ENCODE peak calls at places on chromosomes 13 and 19, in nine cellular contexts. One of them, this sample, is unnamed. For H3K36me3 and H3K27me3, the result is how much of the 10 kb centered on the place peaks cover.

GRCh38 chr13:102309110-102309509 is 92.7 kb downstream of the FGF14 start:
- DNase-seq in ovary: no peak
- DNase-seq in tibial nerve: no peak
- DNase-seq in transverse colon: no peak
- DNase-seq in CD8-positive, alpha-beta memory T cell: no peak
- DNase-seq in psoas muscle: no peak
- DNase-seq in sigmoid colon: no peak
- DNase-seq in upper lobe of left lung: peak
- DNase-seq in fibroblast of lung: no peak
- DNase-seq in this sample: no peak

GRCh38 chr19:2458054-2458453 is 1.3 kb upstream of the LMNB2 start:
- DNase-seq in ovary: no peak
- DNase-seq in CD8-positive, alpha-beta memory T cell: no peak
- DNase-seq in fibroblast of lung: no peak
- DNase-seq in transverse colon: no peak
- DNase-seq in tibial nerve: no peak
- DNase-seq in sigmoid colon: no peak
- DNase-seq in upper lobe of left lung: no peak
- DNase-seq in psoas muscle: no peak
- DNase-seq in this sample: no peak

GRCh38 chr13:34247596-34247995 is 429.6 kb downstream of the RFC3 start:
- DNase-seq in fibroblast of lung: no peak
- DNase-seq in psoas muscle: no peak
- DNase-seq in transverse colon: no peak
- DNase-seq in upper lobe of left lung: no peak
- DNase-seq in CD8-positive, alpha-beta memory T cell: no peak
- DNase-seq in sigmoid colon: no peak
- DNase-seq in ovary: no peak
- DNase-seq in tibial nerve: no peak
- DNase-seq in this sample: no peak

GRCh38 chr19:23772668-23773063 is 14.0 kb upstream of the ZNF681 start:
- DNase-seq in transverse colon: no peak
- DNase-seq in fibroblast of lung: no peak
- DNase-seq in CD8-positive, alpha-beta memory T cell: no peak
- DNase-seq in upper lobe of left lung: no peak
- DNase-seq in ovary: no peak
- DNase-seq in psoas muscle: no peak
- DNase-seq in tibial nerve: no peak
- DNase-seq in sigmoid colon: no peak
- DNase-seq in this sample: no peak

GRCh38 chr13:48040059-48040458 is 2.5 kb downstream of the NUDT15 start:
- DNase-seq in tibial nerve: no peak
- DNase-seq in transverse colon: no peak
- DNase-seq in ovary: no peak
- DNase-seq in CD8-positive, alpha-beta memory T cell: no peak
- DNase-seq in psoas muscle: no peak
- DNase-seq in sigmoid colon: no peak
- DNase-seq in upper lobe of left lung: no peak
- DNase-seq in fibroblast of lung: no peak
- DNase-seq in this sample: no peak

GRCh38 chr19:8004723-8005513 is 523 bp downstream of the ELAVL1 start:
- DNase-seq in upper lobe of left lung: no peak
- DNase-seq in ovary: peak
- DNase-seq in sigmoid colon: no peak
- DNase-seq in tibial nerve: no peak
- DNase-seq in fibroblast of lung: peak
- DNase-seq in psoas muscle: no peak
- DNase-seq in CD8-positive, alpha-beta memory T cell: peak
- DNase-seq in transverse colon: no peak
- DNase-seq in this sample: no peak

GRCh38 chr19:17402982-17403855 is 2.2 kb downstream of the BST2 start:
- DNase-seq in fibroblast of lung: no peak
- DNase-seq in sigmoid colon: no peak
- DNase-seq in CD8-positive, alpha-beta memory T cell: no peak
- DNase-seq in upper lobe of left lung: peak
- DNase-seq in tibial nerve: no peak
- DNase-seq in ovary: peak
- DNase-seq in transverse colon: no peak
- DNase-seq in psoas muscle: no peak
- DNase-seq in this sample: no peak

GRCh38 chr19:56877069-56877715 is 36.7 kb upstream of the PEG3 start:
- DNase-seq in ovary: no peak
- DNase-seq in upper lobe of left lung: no peak
- DNase-seq in fibroblast of lung: no peak
- DNase-seq in CD8-positive, alpha-beta memory T cell: no peak
- DNase-seq in sigmoid colon: no peak
- DNase-seq in psoas muscle: no peak
- DNase-seq in transverse colon: no peak
- DNase-seq in tibial nerve: no peak
- DNase-seq in this sample: no peak

GRCh38 chr13:53064721-53065120 is 36.1 kb downstream of the OLFM4 start:
- DNase-seq in transverse colon: no peak
- DNase-seq in psoas muscle: peak
- DNase-seq in upper lobe of left lung: no peak
- DNase-seq in tibial nerve: no peak
- DNase-seq in ovary: no peak
- DNase-seq in sigmoid colon: no peak
- DNase-seq in fibroblast of lung: no peak
- DNase-seq in CD8-positive, alpha-beta memory T cell: no peak
- DNase-seq in this sample: no peak

GRCh38 chr13:32334676-32335075 is 19.4 kb downstream of the BRCA2 start:
- DNase-seq in CD8-positive, alpha-beta memory T cell: no peak
- DNase-seq in tibial nerve: no peak
- DNase-seq in fibroblast of lung: no peak
- DNase-seq in ovary: no peak
- DNase-seq in upper lobe of left lung: no peak
- DNase-seq in psoas muscle: no peak
- DNase-seq in sigmoid colon: no peak
- DNase-seq in transverse colon: no peak
- DNase-seq in this sample: no peak

GRCh38 chr13:42835012-42835411 is 53.6 kb downstream of the FAM216B start:
- DNase-seq in transverse colon: no peak
- DNase-seq in sigmoid colon: no peak
- DNase-seq in upper lobe of left lung: no peak
- DNase-seq in fibroblast of lung: no peak
- DNase-seq in CD8-positive, alpha-beta memory T cell: no peak
- DNase-seq in ovary: no peak
- DNase-seq in psoas muscle: no peak
- DNase-seq in tibial nerve: no peak
- DNase-seq in this sample: no peak

GRCh38 chr13:81078048-81078447 is 737.1 kb upstream of the SPRY2 start:
- DNase-seq in transverse colon: no peak
- DNase-seq in psoas muscle: no peak
- DNase-seq in CD8-positive, alpha-beta memory T cell: no peak
- DNase-seq in tibial nerve: no peak
- DNase-seq in sigmoid colon: no peak
- DNase-seq in fibroblast of lung: no peak
- DNase-seq in upper lobe of left lung: no peak
- DNase-seq in ovary: no peak
- DNase-seq in this sample: no peak

GRCh38 chr19:55265723-55266386 is 7.0 kb upstream of the PPP6R1 start:
- DNase-seq in psoas muscle: no peak
- DNase-seq in tibial nerve: no peak
- DNase-seq in sigmoid colon: no peak
- DNase-seq in ovary: no peak
- DNase-seq in upper lobe of left lung: no peak
- DNase-seq in fibroblast of lung: no peak
- DNase-seq in CD8-positive, alpha-beta memory T cell: no peak
- DNase-seq in transverse colon: no peak
- DNase-seq in this sample: no peak

GRCh38 chr19:28489126-28489660 is 723.8 kb downstream of the UQCRFS1 start:
- DNase-seq in tibial nerve: no peak
- DNase-seq in sigmoid colon: no peak
- DNase-seq in ovary: no peak
- DNase-seq in fibroblast of lung: no peak
- DNase-seq in transverse colon: no peak
- DNase-seq in psoas muscle: no peak
- DNase-seq in CD8-positive, alpha-beta memory T cell: no peak
- DNase-seq in upper lobe of left lung: no peak
- DNase-seq in this sample: no peak

DNA sequence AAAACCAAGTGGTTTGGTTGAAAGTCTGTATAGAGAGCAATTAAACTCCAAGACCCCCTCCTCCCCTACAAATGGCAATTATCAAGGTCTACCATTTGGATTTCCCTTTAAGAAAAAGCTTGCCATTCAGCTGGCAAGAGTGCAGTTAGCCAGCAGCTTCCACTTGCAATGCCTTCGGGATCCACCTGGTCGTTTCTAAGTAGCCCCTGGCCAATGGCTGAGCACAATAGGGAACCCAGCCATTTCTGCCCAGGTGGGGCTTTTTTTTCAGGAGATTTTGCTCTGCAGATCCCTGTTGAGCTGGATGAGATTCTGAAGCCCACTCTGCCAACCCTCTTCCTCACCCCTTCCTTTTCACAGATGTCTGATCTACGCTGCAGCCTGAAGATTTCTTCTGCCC is 26.3 kb downstream of the TGDS start:
- DNase-seq in CD8-positive, alpha-beta memory T cell: no peak
- DNase-seq in fibroblast of lung: no peak
- DNase-seq in ovary: no peak
- DNase-seq in psoas muscle: no peak
- DNase-seq in sigmoid colon: no peak
- DNase-seq in upper lobe of left lung: no peak
- DNase-seq in transverse colon: no peak
- DNase-seq in tibial nerve: no peak
- DNase-seq in this sample: no peak
- H3K36me3 ChIP-seq in CD8-positive, alpha-beta memory T cell: under half
- H3K36me3 ChIP-seq in fibroblast of lung: under half
- H3K36me3 ChIP-seq in ovary: under half
- H3K36me3 ChIP-seq in psoas muscle: under half
- H3K36me3 ChIP-seq in sigmoid colon: half or more
- H3K36me3 ChIP-seq in upper lobe of left lung: under half
- H3K36me3 ChIP-seq in transverse colon: under half
- H3K36me3 ChIP-seq in tibial nerve: under half
- H3K36me3 ChIP-seq in this sample: under half

DNA sequence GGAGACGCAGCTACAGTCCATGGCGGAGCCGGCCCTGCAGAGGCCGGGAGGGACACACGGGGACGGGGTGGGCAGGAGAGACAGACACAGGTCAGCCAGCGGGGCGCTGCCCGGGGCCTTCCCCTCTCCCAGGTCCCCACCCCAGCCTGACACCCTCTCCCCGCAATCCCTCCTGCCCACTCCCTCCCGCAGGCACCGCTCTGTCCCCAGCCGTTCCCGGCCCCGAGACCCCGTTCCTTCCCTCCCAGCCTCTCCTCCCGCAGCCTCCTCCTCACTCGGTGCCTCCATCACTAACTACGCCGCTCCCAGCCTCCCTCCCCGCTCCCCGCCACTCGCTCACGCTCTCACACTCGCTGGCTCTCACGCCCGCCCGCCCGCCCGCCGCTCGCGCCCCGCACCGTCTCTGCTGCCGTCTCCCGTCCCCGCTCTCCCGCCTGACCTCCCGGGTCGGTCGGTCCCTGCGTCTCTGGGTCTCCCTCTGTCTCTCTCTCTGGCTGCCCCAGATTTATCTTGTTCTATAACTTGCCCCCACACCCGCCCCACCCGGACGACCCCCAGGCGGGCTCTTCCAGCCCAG is 15.3 kb downstream of the ERFL start:
- DNase-seq in transverse colon: no peak
- DNase-seq in upper lobe of left lung: no peak
- DNase-seq in sigmoid colon: no peak
- DNase-seq in psoas muscle: no peak
- DNase-seq in ovary: no peak
- DNase-seq in fibroblast of lung: no peak
- DNase-seq in CD8-positive, alpha-beta memory T cell: no peak
- DNase-seq in tibial nerve: no peak
- DNase-seq in this sample: no peak
- H3K27me3 ChIP-seq in transverse colon: half or more
- H3K27me3 ChIP-seq in upper lobe of left lung: under half
- H3K27me3 ChIP-seq in sigmoid colon: half or more
- H3K27me3 ChIP-seq in psoas muscle: under half
- H3K27me3 ChIP-seq in ovary: under half
- H3K27me3 ChIP-seq in fibroblast of lung: half or more
- H3K27me3 ChIP-seq in CD8-positive, alpha-beta memory T cell: under half
- H3K27me3 ChIP-seq in tibial nerve: half or more
- H3K27me3 ChIP-seq in this sample: half or more

GRCh38 chr19:32895384-32895783 is 25.8 kb upstream of the SLC7A9 start:
- DNase-seq in psoas muscle: no peak
- DNase-seq in sigmoid colon: no peak
- DNase-seq in fibroblast of lung: no peak
- DNase-seq in ovary: no peak
- DNase-seq in upper lobe of left lung: no peak
- DNase-seq in transverse colon: no peak
- DNase-seq in tibial nerve: no peak
- DNase-seq in CD8-positive, alpha-beta memory T cell: no peak
- DNase-seq in this sample: no peak
- H3K27ac ChIP-seq in psoas muscle: no peak
- H3K27ac ChIP-seq in sigmoid colon: no peak
- H3K27ac ChIP-seq in fibroblast of lung: no peak
- H3K27ac ChIP-seq in ovary: no peak
- H3K27ac ChIP-seq in upper lobe of left lung: no peak
- H3K27ac ChIP-seq in transverse colon: no peak
- H3K27ac ChIP-seq in tibial nerve: no peak
- H3K27ac ChIP-seq in CD8-positive, alpha-beta memory T cell: no peak
- H3K27ac ChIP-seq in this sample: no peak

GRCh38 chr19:15118789-15119494 is 11.7 kb downstream of the SYDE1 start:
- DNase-seq in upper lobe of left lung: no peak
- DNase-seq in CD8-positive, alpha-beta memory T cell: no peak
- DNase-seq in sigmoid colon: no peak
- DNase-seq in ovary: no peak
- DNase-seq in tibial nerve: no peak
- DNase-seq in psoas muscle: no peak
- DNase-seq in fibroblast of lung: no peak
- DNase-seq in transverse colon: no peak
- DNase-seq in this sample: no peak
- H3K36me3 ChIP-seq in upper lobe of left lung: under half
- H3K36me3 ChIP-seq in CD8-positive, alpha-beta memory T cell: under half
- H3K36me3 ChIP-seq in sigmoid colon: half or more
- H3K36me3 ChIP-seq in ovary: under half
- H3K36me3 ChIP-seq in tibial nerve: under half
- H3K36me3 ChIP-seq in psoas muscle: under half
- H3K36me3 ChIP-seq in fibroblast of lung: under half
- H3K36me3 ChIP-seq in transverse colon: under half
- H3K36me3 ChIP-seq in this sample: half or more

GRCh38 chr19:579111-579841 is 6.9 kb downstream of the BSG start:
- DNase-seq in ovary: no peak
- DNase-seq in CD8-positive, alpha-beta memory T cell: no peak
- DNase-seq in fibroblast of lung: no peak
- DNase-seq in sigmoid colon: no peak
- DNase-seq in transverse colon: no peak
- DNase-seq in psoas muscle: no peak
- DNase-seq in upper lobe of left lung: no peak
- DNase-seq in tibial nerve: no peak
- DNase-seq in this sample: no peak
- H3K27me3 ChIP-seq in ovary: under half
- H3K27me3 ChIP-seq in CD8-positive, alpha-beta memory T cell: under half
- H3K27me3 ChIP-seq in fibroblast of lung: under half
- H3K27me3 ChIP-seq in sigmoid colon: under half
- H3K27me3 ChIP-seq in transverse colon: under half
- H3K27me3 ChIP-seq in psoas muscle: under half
- H3K27me3 ChIP-seq in upper lobe of left lung: under half
- H3K27me3 ChIP-seq in tibial nerve: under half
- H3K27me3 ChIP-seq in this sample: under half

DNA sequence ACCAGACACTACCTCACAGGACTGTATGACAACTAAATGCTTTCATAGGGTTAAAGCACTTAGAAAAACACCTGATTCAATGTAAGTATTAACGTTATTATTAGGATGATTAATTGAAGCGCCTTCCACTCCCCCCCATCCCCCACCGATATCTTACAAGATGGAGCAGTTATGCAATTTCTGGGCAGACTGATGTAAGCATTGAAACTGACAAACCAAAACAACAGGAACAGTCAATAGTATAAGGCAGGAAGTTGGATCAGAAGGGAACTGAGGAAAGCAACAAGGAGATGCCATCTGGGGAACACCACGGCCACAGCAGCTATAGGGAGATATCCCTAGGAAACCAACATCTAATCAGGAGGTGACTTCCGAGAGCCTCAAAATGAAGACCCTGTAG is 3.8 kb downstream of the LCP1 start:
- DNase-seq in psoas muscle: no peak
- DNase-seq in transverse colon: no peak
- DNase-seq in ovary: no peak
- DNase-seq in tibial nerve: no peak
- DNase-seq in upper lobe of left lung: no peak
- DNase-seq in sigmoid colon: no peak
- DNase-seq in CD8-positive, alpha-beta memory T cell: no peak
- DNase-seq in fibroblast of lung: no peak
- DNase-seq in this sample: no peak
- H3K27ac ChIP-seq in psoas muscle: no peak
- H3K27ac ChIP-seq in transverse colon: peak
- H3K27ac ChIP-seq in ovary: no peak
- H3K27ac ChIP-seq in tibial nerve: peak
- H3K27ac ChIP-seq in upper lobe of left lung: peak
- H3K27ac ChIP-seq in sigmoid colon: no peak
- H3K27ac ChIP-seq in CD8-positive, alpha-beta memory T cell: peak
- H3K27ac ChIP-seq in fibroblast of lung: no peak
- H3K27ac ChIP-seq in this sample: no peak

This sample was measured in RWPE2.